ENCODE peak calls at places on chromosome 21, in ten cellular contexts. R, T, H, O, W, Q, A, E, B and Y are unnamed samples.
A peak's percentile ranks its signal among the peaks of the same experiment; 100 is the strongest.

GRCh38 chr21:46078322-46078981 is 19.5 kb upstream of the COL6A2 start:
- DNase-seq in B (no peak), A (no peak), R (peak; percentile 24), Q (no peak), E (no peak), H (peak; percentile 23), W (peak; percentile 5), O (peak; percentile 49), T (no peak), Y (no peak)

GRCh38 chr21:40844935-40845334 is 2.0 kb downstream of the DSCAM start:
- DNase-seq in Q (no peak), O (no peak), A (no peak), W (no peak), T (no peak), R (no peak), B (no peak), H (no peak), E (no peak), Y (peak; percentile 86)

GRCh38 chr21:39381009-39381408 is 32.1 kb upstream of the HMGN1 start:
- DNase-seq in O (no peak), H (no peak), R (no peak), A (no peak), W (no peak), B (no peak), T (no peak), Q (no peak), E (no peak), Y (no peak)

GRCh38 chr21:16159971-16160350 is 430.2 kb downstream of the USP25 start:
- DNase-seq in R (no peak), W (no peak), Q (no peak), O (no peak), H (no peak), B (no peak), A (no peak), E (no peak), T (no peak), Y (no peak)

GRCh38 chr21:38990424-38990794 is 184.7 kb downstream of the ETS2 start:
- DNase-seq in T (no peak), W (peak; percentile 49), A (no peak), H (no peak), B (no peak), E (no peak), Q (no peak), R (no peak), O (no peak), Y (no peak)

GRCh38 chr21:36045993-36046392 is 14.3 kb downstream of the SETD4 start:
- DNase-seq in T (no peak), O (no peak), R (no peak), W (no peak), E (no peak), A (peak; percentile 13), B (peak; percentile 11), Q (no peak), H (no peak), Y (no peak)

GRCh38 chr21:46097826-46098286 is at the start of gene COL6A2:
- DNase-seq in Q (no peak), W (peak; percentile 52), B (peak; percentile 71), R (peak; percentile 77), H (peak; percentile 85), O (peak; percentile 53), T (peak; percentile 36), E (no peak), A (peak; percentile 59), Y (no peak)

GRCh38 chr21:38487906-38488639 is 10.2 kb downstream of the ERG start:
- DNase-seq in Q (no peak), E (peak; percentile 70), R (no peak), A (no peak), O (no peak), H (no peak), B (no peak), T (no peak), W (no peak), Y (peak; percentile 42)

GRCh38 chr21:14862794-14863720 is 201.7 kb downstream of the NRIP1 start:
- DNase-seq in R (no peak), A (peak; percentile 56), O (peak; percentile 59), H (no peak), B (peak; percentile 26), T (no peak), E (no peak), W (no peak), Q (no peak), Y (peak; percentile 22)

GRCh38 chr21:38567577-38568360 is 69.5 kb upstream of the ERG start:
- DNase-seq in H (no peak), A (peak; percentile 54), R (no peak), O (peak; percentile 38), Q (no peak), E (no peak), W (no peak), B (peak; percentile 6), T (peak; percentile 69), Y (peak; percentile 37)

GRCh38 chr21:31555741-31556191 is 103.7 kb upstream of the SOD1 start:
- DNase-seq in A (no peak), O (no peak), T (no peak), W (no peak), E (no peak), B (no peak), H (no peak), R (no peak), Q (no peak), Y (no peak)

GRCh38 chr21:31552826-31553225 is 106.7 kb upstream of the SOD1 start:
- DNase-seq in Q (no peak), H (no peak), W (no peak), E (no peak), T (no peak), O (no peak), B (no peak), R (no peak), A (no peak), Y (no peak)

GRCh38 chr21:31553926-31554325 is 105.6 kb upstream of the SOD1 start:
- DNase-seq in T (no peak), W (no peak), R (no peak), B (no peak), E (no peak), H (no peak), A (no peak), O (no peak), Q (no peak), Y (no peak)

GRCh38 chr21:31553461-31553860 is 106.0 kb upstream of the SOD1 start:
- DNase-seq in A (no peak), Q (no peak), O (no peak), E (no peak), T (no peak), R (no peak), B (no peak), W (no peak), H (no peak), Y (no peak)

DNA sequence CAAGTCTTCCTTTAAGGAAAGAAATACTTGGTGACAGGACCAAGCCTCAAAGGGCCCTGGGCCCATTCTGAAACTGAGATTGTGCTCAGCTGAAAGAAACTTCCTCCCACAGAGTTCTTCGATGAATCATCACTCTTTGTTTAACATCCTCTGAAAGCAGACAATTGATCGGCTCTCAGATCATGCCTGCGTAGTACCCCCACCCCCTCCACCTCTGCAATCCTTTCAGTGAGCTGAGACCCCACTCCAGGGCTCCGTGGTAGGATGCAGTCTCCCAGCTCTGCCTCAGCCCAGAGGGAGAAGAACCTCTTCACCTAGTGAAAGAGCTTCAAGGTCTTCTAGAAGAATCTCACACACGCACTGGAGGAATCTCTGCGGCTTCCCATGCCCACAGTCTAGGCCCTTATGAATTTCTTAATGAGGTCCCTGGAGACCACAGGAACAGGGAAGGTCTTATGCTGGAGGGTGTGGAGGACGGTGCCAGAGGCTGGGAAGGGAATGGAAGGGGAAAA is 104.9 kb upstream of the SOD1 start:
- DNase-seq in R (no peak), T (peak; percentile 54), A (peak; percentile 48), Q (no peak), O (peak; percentile 16), W (no peak), E (no peak), B (peak; percentile 5), H (no peak), Y (peak; percentile 55)
- H3K4me3 ChIP-seq in R (no peak overlapping the region), T (peak overlapping the region; percentile 31), A (no peak overlapping the region), Q (no peak overlapping the region), O (no peak overlapping the region), W (no peak overlapping the region), E (no peak overlapping the region), B (no peak overlapping the region), H (no peak overlapping the region), Y (no peak overlapping the region)

GRCh38 chr21:28793043-28793442 is 199.6 kb downstream of the LTN1 start:
- DNase-seq in E (no peak), O (peak; percentile 88), B (peak; percentile 73), Q (no peak), T (peak; percentile 11), H (no peak), A (peak; percentile 79), R (no peak), W (no peak), Y (no peak)
- TF ChIP-seq CTCF in E (peak; percentile 53), O (peak; percentile 68), B (peak; percentile 75), Q (peak; percentile 11), T (peak; percentile 61), H (no peak), A (peak; percentile 75), R (no peak), W (peak; percentile 20), Y (peak; percentile 37)

DNA sequence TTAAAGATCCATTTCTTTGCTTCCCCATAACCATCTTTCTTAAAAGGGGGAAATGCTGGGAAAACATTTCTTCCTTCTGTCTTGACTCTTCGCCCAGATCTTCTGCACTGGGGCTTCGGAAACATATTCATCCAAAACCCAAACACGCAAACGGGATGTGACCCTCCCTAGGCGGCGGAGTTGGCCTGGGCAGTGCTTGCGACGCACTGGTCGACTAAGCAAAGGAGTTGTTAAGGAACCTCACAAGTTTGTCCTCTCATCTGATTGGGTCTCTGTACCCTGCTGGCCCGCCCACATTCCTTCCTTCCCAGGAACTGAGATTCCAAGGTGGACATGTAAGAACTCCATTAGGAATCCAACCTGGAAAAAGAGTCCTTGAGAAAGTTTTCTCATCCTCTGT is 2.5 kb downstream of the ADAMTS5 start:
- DNase-seq in B (peak; percentile 15), E (no peak), T (no peak), Q (peak; percentile 15), H (peak; percentile 85), A (no peak), O (peak; percentile 91), R (peak; percentile 90), W (peak; percentile 35), Y (no peak)
- H3K4me3 ChIP-seq in B (peak overlapping the region; percentile 65), E (no peak overlapping the region), T (no peak overlapping the region), Q (no peak overlapping the region), H (peak overlapping the region; percentile 67), A (no peak overlapping the region), O (peak overlapping the region; percentile 76), R (peak overlapping the region; percentile 72), W (no peak overlapping the region), Y (no peak overlapping the region)

DNA sequence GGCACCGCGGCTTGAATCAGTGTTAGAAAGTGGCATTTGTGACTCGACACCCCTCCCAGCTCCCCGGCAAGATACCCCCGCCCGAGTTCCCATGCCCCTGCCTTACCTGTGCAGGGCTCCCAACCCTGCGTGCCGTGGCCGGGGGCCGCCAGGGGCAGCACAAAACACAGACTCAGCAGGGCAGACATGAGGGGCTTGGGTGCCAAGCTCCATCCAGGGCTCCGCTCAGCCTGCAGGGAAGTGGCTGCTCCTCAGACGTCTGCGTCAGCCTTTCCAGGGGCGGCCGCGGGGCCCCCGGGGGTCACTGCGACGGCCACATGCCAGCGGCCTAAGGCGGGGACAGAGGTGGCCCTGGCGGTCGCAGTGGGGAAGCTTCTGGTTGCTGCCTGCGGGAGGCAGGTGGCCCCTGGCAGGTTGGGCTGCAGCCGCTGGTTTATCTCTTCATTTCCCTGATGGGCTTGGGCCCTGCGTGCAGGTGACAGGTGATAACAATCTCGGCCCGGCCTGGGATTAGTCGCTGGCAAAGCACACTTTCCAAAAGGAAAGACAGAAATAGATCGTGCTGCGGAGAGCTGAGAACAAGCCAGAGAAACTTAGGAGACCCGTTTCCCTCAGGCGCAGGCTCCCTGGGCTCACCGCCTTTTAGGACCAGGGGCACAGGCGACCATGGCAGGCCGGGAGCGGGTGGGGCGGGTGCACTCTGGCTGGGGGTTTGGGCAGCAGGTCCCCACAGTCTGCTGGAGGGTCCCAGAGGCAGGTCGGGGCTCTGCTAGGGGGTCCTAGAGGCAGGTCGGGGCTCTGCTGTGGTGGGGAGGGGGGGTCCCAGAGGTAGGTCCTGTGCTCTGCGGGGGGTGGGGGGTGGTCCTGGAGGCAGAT is at the start of gene TSPEAR:
- DNase-seq in B (no peak), E (peak; percentile 58), O (no peak), H (no peak), A (no peak), R (no peak), W (no peak), T (no peak), Q (peak; percentile 5), Y (no peak)
- TF ChIP-seq CTCF in B (no peak), E (no peak), O (no peak), H (no peak), A (no peak), R (no peak), W (no peak), T (no peak), Q (no peak), Y (no peak)